ENCODE peak calls at places on chromosomes 5 and 9, in six cellular contexts. K is adrenal gland, S is AG09309, O is SK-N-SH, W is lower lobe of right lung, G is tibial artery. F is an unnamed sample.

GRCh38 chr9:94909250-94909894 is 182.9 kb downstream of the AOPEP start:
- DNase-seq in K (no peak), S (no peak), O (no peak), W (no peak), G (no peak), F (no peak)

GRCh38 chr5:7094626-7095025 is 301.3 kb upstream of the ADCY2 start:
- DNase-seq in K (no peak), S (no peak), O (no peak), W (no peak), G (no peak), F (no peak)

GRCh38 chr5:32163785-32164184 is 10.3 kb downstream of the GOLPH3 start:
- DNase-seq in K (no peak), S (no peak), O (no peak), W (no peak), G (no peak), F (no peak)

GRCh38 chr9:89774971-89775370 is 170.2 kb downstream of the GADD45G start:
- DNase-seq in K (no peak), S (no peak), O (no peak), W (no peak), G (no peak), F (no peak)

GRCh38 chr9:134165357-134166315 is 1.3 kb upstream of the RNU6ATAC start:
- DNase-seq in K (peak), S (no peak), O (peak), W (peak), G (no peak), F (no peak)

GRCh38 chr5:134581241-134581981 is 51.2 kb downstream of the SAR1B start:
- DNase-seq in K (peak), S (no peak), O (peak), W (no peak), G (peak), F (no peak)

GRCh38 chr5:171898379-171898778 is 108.1 kb downstream of the FBXW11 start:
- DNase-seq in K (no peak), S (no peak), O (no peak), W (no peak), G (no peak), F (no peak)

GRCh38 chr5:76291305-76292077 is 111.6 kb upstream of the IQGAP2 start:
- DNase-seq in K (no peak), S (no peak), O (no peak), W (no peak), G (no peak), F (no peak)

GRCh38 chr9:86768020-86768419 is 179.3 kb downstream of the GAS1 start:
- DNase-seq in K (no peak), S (no peak), O (no peak), W (no peak), G (no peak), F (no peak)

GRCh38 chr5:134511796-134512660 is 13.4 kb upstream of the JADE2 start:
- DNase-seq in K (peak), S (no peak), O (no peak), W (peak), G (peak), F (no peak)

GRCh38 chr5:66841264-66841663 is 245.1 kb downstream of the MAST4 start:
- DNase-seq in K (no peak), S (no peak), O (no peak), W (no peak), G (no peak), F (no peak)

GRCh38 chr9:136093995-136094881 is 851 bp downstream of the NACC2 start:
- DNase-seq in K (peak), S (no peak), O (peak), W (peak), G (peak), F (no peak)

GRCh38 chr9:82924243-82924605 is 138.7 kb downstream of the RASEF start:
- DNase-seq in K (no peak), S (no peak), O (no peak), W (no peak), G (no peak), F (no peak)

GRCh38 chr5:83564069-83564749 is 92.7 kb downstream of the VCAN start:
- DNase-seq in K (no peak), S (no peak), O (peak), W (no peak), G (no peak), F (no peak)

GRCh38 chr9:38008168-38009034 is 60.6 kb downstream of the SHB start:
- DNase-seq in K (no peak), S (peak), O (no peak), W (peak), G (no peak), F (no peak)

GRCh38 chr9:121217609-121218292 is 16.1 kb upstream of the RAB14 start:
- DNase-seq in K (no peak), S (no peak), O (no peak), W (no peak), G (no peak), F (no peak)

GRCh38 chr5:43676083-43676840 is 73.3 kb downstream of the NNT start:
- DNase-seq in K (no peak), S (no peak), O (no peak), W (no peak), G (no peak), F (no peak)

GRCh38 chr5:113278976-113279375 is 155.8 kb downstream of the TSSK1B start:
- DNase-seq in K (no peak), S (no peak), O (no peak), W (no peak), G (no peak), F (no peak)

GRCh38 chr5:121315786-121316185 is 535.9 kb upstream of the FTMT start:
- DNase-seq in K (no peak), S (no peak), O (no peak), W (no peak), G (no peak), F (no peak)

GRCh38 chr5:83396662-83397061 is 74.9 kb upstream of the VCAN start:
- DNase-seq in K (no peak), S (no peak), O (no peak), W (no peak), G (no peak), F (no peak)

GRCh38 chr9:117028103-117028858 is 341.2 kb downstream of the TRIM32 start:
- DNase-seq in K (peak), S (no peak), O (no peak), W (no peak), G (no peak), F (no peak)

GRCh38 chr9:121956808-121957207 is 136.3 kb downstream of the TTLL11 start:
- DNase-seq in K (peak), S (no peak), O (no peak), W (no peak), G (no peak), F (no peak)

GRCh38 chr5:112210430-112211005 is 208.6 kb downstream of the EPB41L4A start:
- DNase-seq in K (peak), S (no peak), O (peak), W (no peak), G (no peak), F (no peak)

GRCh38 chr5:138873096-138873885 is 1.8 kb downstream of the LRRTM2 start:
- DNase-seq in K (no peak), S (no peak), O (no peak), W (no peak), G (no peak), F (no peak)

GRCh38 chr5:100840364-100840763 is 62.7 kb downstream of the ST8SIA4 start:
- DNase-seq in K (no peak), S (peak), O (no peak), W (no peak), G (no peak), F (no peak)

GRCh38 chr5:168818586-168818985 is 239.4 kb upstream of the PANK3 start:
- DNase-seq in K (no peak), S (no peak), O (no peak), W (peak), G (no peak), F (no peak)

GRCh38 chr9:91474656-91475055 is 51.0 kb upstream of the NFIL3 start:
- DNase-seq in K (no peak), S (no peak), O (no peak), W (no peak), G (no peak), F (no peak)

GRCh38 chr9:130196643-130197042 is 24.4 kb downstream of the NCS1 start:
- DNase-seq in K (peak), S (no peak), O (peak), W (no peak), G (no peak), F (no peak)

GRCh38 chr5:172556971-172557461 is 84.0 kb upstream of the NEURL1B start:
- DNase-seq in K (peak), S (no peak), O (no peak), W (no peak), G (no peak), F (no peak)

GRCh38 chr9:112559629-112560413 is 73.2 kb downstream of the KIAA1958 start:
- DNase-seq in K (no peak), S (no peak), O (no peak), W (no peak), G (no peak), F (no peak)

GRCh38 chr5:56641635-56642255 is 173.6 kb upstream of the MAP3K1 start:
- DNase-seq in K (no peak), S (no peak), O (no peak), W (no peak), G (no peak), F (no peak)

GRCh38 chr5:179285236-179285635 is 60.0 kb downstream of the ADAMTS2 start:
- DNase-seq in K (peak), S (no peak), O (peak), W (peak), G (peak), F (no peak)

GRCh38 chr9:92722386-92723298 is 42.0 kb downstream of the BICD2 start:
- DNase-seq in K (peak), S (no peak), O (no peak), W (peak), G (no peak), F (no peak)

GRCh38 chr5:60404171-60404570 is 295.8 kb downstream of the DEPDC1B start:
- DNase-seq in K (no peak), S (no peak), O (no peak), W (no peak), G (no peak), F (no peak)

GRCh38 chr5:34600118-34600493 is 56.0 kb upstream of the RAI14 start:
- DNase-seq in K (no peak), S (no peak), O (no peak), W (no peak), G (no peak), F (no peak)
- TF ChIP-seq CTCF in K (no peak), S (no peak), O (no peak), W (no peak), G (no peak), F (no peak)

DNA sequence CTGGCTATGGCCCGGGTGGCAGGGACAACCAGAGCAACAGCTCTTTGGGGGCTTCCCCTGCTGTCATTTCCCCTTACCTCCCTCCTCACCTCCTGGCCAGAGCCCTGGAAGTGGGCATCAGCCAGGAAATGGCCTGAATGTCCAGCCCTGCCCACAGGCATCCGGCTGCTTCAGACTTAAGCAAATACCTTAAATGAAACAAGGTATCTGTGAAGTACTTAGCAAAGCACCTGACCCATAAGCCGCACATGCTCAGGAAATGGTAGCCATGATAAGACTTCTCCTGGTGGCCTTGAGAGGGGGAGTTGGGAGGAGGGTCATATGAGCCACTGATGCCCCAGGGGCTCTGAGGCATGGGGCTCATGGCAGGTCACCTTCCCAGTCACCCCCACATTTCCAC is 43.8 kb downstream of the CAMK2A start:
- DNase-seq in K (no peak), S (no peak), O (no peak), W (no peak), G (no peak), F (no peak)
- H3K4me3 ChIP-seq in K (no peak), S (no peak), O (no peak), W (no peak), G (peak), F (no peak)

DNA sequence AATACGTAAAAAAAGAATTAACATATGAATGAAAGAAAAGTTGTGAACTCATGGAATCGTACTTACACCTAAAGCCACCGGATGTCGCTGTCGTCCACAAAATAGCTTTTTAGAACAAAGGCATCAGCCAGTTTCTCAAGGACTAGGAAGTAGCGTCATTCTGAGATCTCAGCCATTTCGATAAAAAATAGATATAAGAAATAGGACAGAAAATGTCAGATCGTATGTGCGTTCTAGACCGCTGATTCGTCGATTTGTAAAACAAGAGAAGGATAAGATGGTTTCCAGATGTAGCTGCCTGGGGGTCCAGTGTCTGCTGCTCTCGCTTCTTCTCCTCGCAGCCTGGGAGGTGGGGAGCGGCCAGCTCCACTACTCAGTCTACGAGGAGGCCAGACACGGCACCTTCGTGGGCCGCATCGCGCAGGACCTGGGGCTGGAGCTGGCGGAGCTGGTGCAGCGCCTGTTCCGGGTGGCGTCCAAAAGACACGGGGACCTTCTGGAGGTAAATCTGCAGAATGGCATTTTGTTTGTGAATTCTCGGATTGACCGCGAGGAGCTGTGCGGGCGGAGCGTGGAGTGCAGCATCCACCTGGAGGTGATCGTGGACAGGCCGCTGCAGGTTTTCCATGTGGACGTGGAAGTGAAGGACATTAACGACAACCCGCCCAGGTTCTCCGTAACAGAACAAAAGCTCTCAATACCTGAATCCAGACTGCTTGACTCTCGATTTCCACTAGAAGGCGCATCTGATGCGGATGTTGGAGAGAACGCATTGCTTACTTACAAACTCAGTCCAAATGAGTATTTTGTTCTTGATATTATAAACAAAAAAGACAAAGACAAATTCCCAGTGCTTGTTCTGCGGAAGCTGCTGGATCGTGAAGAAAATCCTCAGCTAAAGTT is at the start of gene PCDHA10:
- DNase-seq in K (no peak), S (no peak), O (no peak), W (no peak), G (no peak), F (no peak)
- TF ChIP-seq CTCF in K (peak), S (peak), O (peak), W (peak), G (no peak), F (no peak)

GRCh38 chr5:28862137-28862859 is 1823.9 kb upstream of the CDH9 start:
- DNase-seq in K (no peak), S (no peak), O (no peak), W (no peak), G (no peak), F (no peak)

DNA sequence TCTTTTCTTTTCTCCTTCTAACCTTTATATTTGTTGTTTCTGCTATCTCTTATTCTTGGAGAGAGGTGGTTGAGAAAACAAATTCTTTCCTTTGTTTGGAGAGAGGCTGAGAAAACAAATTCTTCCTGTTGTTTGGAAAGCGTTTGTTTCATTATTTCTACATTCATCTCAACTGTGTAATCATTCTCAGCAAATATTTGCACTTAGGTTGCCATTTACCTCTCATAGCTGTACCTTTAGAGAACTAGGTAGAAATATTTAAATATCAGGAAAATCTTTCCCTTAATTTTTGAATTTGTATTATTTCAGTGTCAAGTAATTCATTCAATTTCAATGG is 1824.4 kb upstream of the CDH9 start:
- DNase-seq in K (no peak), S (no peak), O (no peak), W (no peak), G (no peak), F (no peak)
- H3K4me3 ChIP-seq in K (no peak), S (no peak), O (no peak), W (no peak), G (no peak), F (no peak)

GRCh38 chr5:119304439-119304838 is 51.4 kb upstream of the TNFAIP8 start:
- DNase-seq in K (no peak), S (no peak), O (no peak), W (no peak), G (no peak), F (no peak)

GRCh38 chr5:119302449-119302848 is 53.4 kb upstream of the TNFAIP8 start:
- DNase-seq in K (no peak), S (no peak), O (no peak), W (no peak), G (no peak), F (no peak)

GRCh38 chr5:119301210-119301609 is 54.6 kb upstream of the TNFAIP8 start:
- DNase-seq in K (no peak), S (no peak), O (no peak), W (no peak), G (no peak), F (no peak)

GRCh38 chr5:119301947-119302346 is 53.9 kb upstream of the TNFAIP8 start:
- DNase-seq in K (no peak), S (no peak), O (no peak), W (no peak), G (no peak), F (no peak)

DNA sequence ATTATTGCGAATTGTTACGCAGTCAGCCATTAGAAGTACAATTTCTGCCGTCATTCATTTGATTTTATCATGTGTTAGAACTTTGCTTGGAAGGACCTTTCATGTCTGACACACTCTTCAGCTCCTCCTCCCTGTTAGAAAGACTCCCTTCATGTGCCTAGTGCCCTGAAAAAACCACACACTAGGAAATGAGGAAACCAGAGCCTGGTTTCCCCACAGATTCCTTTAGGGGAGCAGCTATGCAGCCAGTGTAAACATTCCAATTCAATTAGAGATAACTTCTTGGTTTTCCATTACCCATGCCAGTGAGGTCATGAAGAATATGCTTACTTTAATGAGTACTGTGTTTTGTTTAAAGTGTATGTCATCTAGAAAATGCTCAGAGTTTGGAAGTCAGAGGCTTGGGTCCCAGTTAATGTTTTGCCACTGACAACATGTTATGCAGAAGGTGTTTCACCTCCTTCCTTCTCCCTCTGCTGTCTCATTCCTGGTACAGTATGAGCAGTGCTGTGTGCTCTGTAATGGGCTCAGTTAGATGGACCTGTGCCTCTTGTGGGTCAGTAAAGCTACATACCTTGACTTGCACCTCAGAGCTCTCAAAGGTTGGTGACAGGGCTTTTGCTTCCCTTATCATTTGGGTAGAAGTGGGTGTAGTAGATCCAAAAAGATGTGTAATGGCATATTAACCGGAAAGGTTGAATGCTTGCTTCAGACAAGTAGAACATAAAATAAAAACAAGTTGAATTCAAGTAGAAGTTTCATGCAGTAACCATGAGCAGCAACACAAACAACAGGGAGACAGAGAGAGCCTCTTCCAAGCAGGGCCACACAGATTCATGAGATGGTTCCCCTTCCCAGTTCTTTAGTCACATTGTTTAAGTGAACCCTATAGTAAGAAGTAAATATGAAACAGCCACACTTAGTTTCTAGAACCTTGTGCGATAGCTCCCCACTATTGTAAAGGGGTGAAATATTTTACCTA is 52.6 kb upstream of the TNFAIP8 start:
- DNase-seq in K (no peak), S (peak), O (no peak), W (no peak), G (no peak), F (peak)
- TF ChIP-seq CTCF in K (no peak), S (no peak), O (peak), W (no peak), G (no peak), F (no peak)

GRCh38 chr5:80414113-80414512 is 6.2 kb downstream of the ZFYVE16 start:
- DNase-seq in K (no peak), S (no peak), O (no peak), W (no peak), G (no peak), F (no peak)
- H3K4me3 ChIP-seq in K (no peak), S (no peak), O (no peak), W (no peak), G (no peak), F (no peak)

GRCh38 chr5:14870347-14871083 is 1.1 kb downstream of the ANKH start:
- DNase-seq in K (peak), S (no peak), O (peak), W (no peak), G (peak), F (no peak)
- TF ChIP-seq CTCF in K (no peak), S (peak), O (peak), W (no peak), G (no peak), F (no peak)

GRCh38 chr5:160637357-160637756 is 214.7 kb downstream of the ATP10B start:
- DNase-seq in K (no peak), S (no peak), O (no peak), W (no peak), G (no peak), F (no peak)
- H3K4me3 ChIP-seq in K (no peak), S (no peak), O (no peak), W (no peak), G (no peak), F (no peak)

GRCh38 chr5:3605298-3606010 is 9.8 kb downstream of the IRX1 start:
- DNase-seq in K (no peak), S (no peak), O (peak), W (no peak), G (no peak), F (no peak)

GRCh38 chr5:3601929-3602712 is 6.5 kb downstream of the IRX1 start:
- DNase-seq in K (no peak), S (no peak), O (peak), W (no peak), G (no peak), F (no peak)

GRCh38 chr5:3604501-3604900 is 8.9 kb downstream of the IRX1 start:
- DNase-seq in K (no peak), S (no peak), O (no peak), W (no peak), G (no peak), F (no peak)

GRCh38 chr5:3601060-3601710 is 5.6 kb downstream of the IRX1 start:
- DNase-seq in K (no peak), S (no peak), O (no peak), W (no peak), G (no peak), F (no peak)

GRCh38 chr5:3602713-3603502 is 7.3 kb downstream of the IRX1 start:
- DNase-seq in K (no peak), S (no peak), O (peak), W (peak), G (no peak), F (no peak)
- TF ChIP-seq CTCF in K (peak), S (peak), O (peak), W (peak), G (no peak), F (peak)

F was measured in AG04449.